ENCODE peak calls at places on chromosomes 12 and 14, in four cellular contexts. Y, S, B and W are unnamed samples.
A peak's percentile ranks its signal among the peaks of the same experiment; 100 is the strongest.

GRCh38 chr14:30620178-30620577 is 1.9 kb upstream of the SCFD1 start:
- ATAC-seq in Y (no peak), B (no peak), S (no peak), W (no peak)

GRCh38 chr12:66241061-66242043 is 52.3 kb downstream of the IRAK3 start:
- ATAC-seq in Y (no peak), S (peak; percentile 77), B (no peak), W (peak; percentile 53)

GRCh38 chr14:57066887-57067513 is 201.7 kb downstream of the EXOC5 start:
- ATAC-seq in B (peak; percentile 95), S (peak; percentile 32), Y (peak; percentile 95), W (no peak)

GRCh38 chr12:18108611-18109010 is 18.6 kb upstream of the RERGL start:
- ATAC-seq in S (no peak), Y (peak; percentile 74), B (no peak), W (no peak)

GRCh38 chr14:90319173-90319572 is 12.6 kb downstream of the NRDE2 start:
- ATAC-seq in S (no peak), Y (no peak), B (no peak), W (no peak)

GRCh38 chr14:39860837-39861236 is 428.6 kb upstream of the FBXO33 start:
- ATAC-seq in B (no peak), S (no peak), Y (peak; percentile 62), W (no peak)

GRCh38 chr12:116538076-116538591 is 21.0 kb upstream of the MAP1LC3B2 start:
- ATAC-seq in S (no peak), B (no peak), Y (no peak), W (no peak)

GRCh38 chr12:127293507-127294310 is 973.3 kb upstream of the TMEM132C start:
- ATAC-seq in S (peak; percentile 92), B (peak; percentile 97), Y (peak; percentile 93), W (peak; percentile 43)

GRCh38 chr12:91590991-91591987 is 408.7 kb upstream of the DCN start:
- ATAC-seq in Y (no peak), S (no peak), B (peak; percentile 29), W (no peak)

GRCh38 chr12:130439250-130439649 is 101.6 kb downstream of the PIWIL1 start:
- ATAC-seq in Y (no peak), B (no peak), S (no peak), W (no peak)

GRCh38 chr14:64123241-64123956 is 170.8 kb downstream of the ESR2 start:
- ATAC-seq in Y (no peak), S (no peak), B (peak; percentile 27), W (no peak)

GRCh38 chr14:71554959-71555612 is 377.1 kb upstream of the RGS6 start:
- ATAC-seq in S (no peak), B (no peak), Y (no peak), W (no peak)

GRCh38 chr12:130765186-130765659 is 49.1 kb upstream of the RIMBP2 start:
- ATAC-seq in Y (no peak), B (no peak), S (no peak), W (no peak)

GRCh38 chr14:70882771-70883492 is 24.3 kb upstream of the PCNX1 start:
- ATAC-seq in Y (no peak), B (no peak), S (peak; percentile 67), W (peak; percentile 39)

GRCh38 chr12:18905134-18905533 is 167.2 kb downstream of the CAPZA3 start:
- ATAC-seq in S (no peak), Y (no peak), B (no peak), W (no peak)

GRCh38 chr12:124721501-124722154 is 142.0 kb downstream of the SCARB1 start:
- ATAC-seq in B (no peak), S (no peak), Y (no peak), W (no peak)

GRCh38 chr12:49367381-49368239 is at the start of gene SPATS2:
- ATAC-seq in Y (no peak), S (peak; percentile 15), B (peak; percentile 9), W (no peak)

GRCh38 chr12:51777973-51778372 is 70.5 kb downstream of the FIGNL2 start:
- ATAC-seq in B (no peak), Y (peak; percentile 67), S (no peak), W (no peak)

GRCh38 chr14:51547260-51547659 is 104.5 kb upstream of the FRMD6 start:
- ATAC-seq in S (peak; percentile 94), B (no peak), Y (no peak), W (peak; percentile 96)

GRCh38 chr14:20986811-20987210 is 3.0 kb upstream of the METTL17 start:
- ATAC-seq in B (no peak), S (peak; percentile 76), Y (no peak), W (peak; percentile 69)

GRCh38 chr12:6790496-6791150 is 1.3 kb downstream of the CD4 start:
- ATAC-seq in S (peak; percentile 18), Y (no peak), B (no peak), W (no peak)

GRCh38 chr12:68888243-68888642 is 44.7 kb downstream of the CPM start:
- ATAC-seq in Y (no peak), S (no peak), B (no peak), W (no peak)

GRCh38 chr12:67807808-67808207 is 159.3 kb downstream of the DYRK2 start:
- ATAC-seq in B (no peak), Y (no peak), S (peak; percentile 77), W (peak; percentile 59)

GRCh38 chr12:42299392-42300308 is 26.2 kb downstream of the ZCRB1 start:
- ATAC-seq in S (no peak), Y (no peak), B (peak; percentile 34), W (no peak)

GRCh38 chr12:71503579-71504470 is 64.2 kb downstream of the LGR5 start:
- ATAC-seq in B (no peak), S (no peak), Y (no peak), W (no peak)

GRCh38 chr14:64501326-64502171 is 2.1 kb downstream of the ZBTB25 start:
- ATAC-seq in B (no peak), Y (no peak), S (peak; percentile 17), W (peak; percentile 37)

GRCh38 chr12:19224746-19225145 is 95.2 kb downstream of the PLEKHA5 start:
- ATAC-seq in S (no peak), Y (no peak), B (no peak), W (no peak)

GRCh38 chr12:103716517-103717196 is 124.4 kb downstream of the NT5DC3 start:
- ATAC-seq in S (no peak), Y (no peak), B (no peak), W (no peak)

GRCh38 chr12:39935275-39935674 is 170.6 kb downstream of the SLC2A13 start:
- ATAC-seq in Y (no peak), S (no peak), B (no peak), W (no peak)

GRCh38 chr12:87280893-87281292 is 748.3 kb downstream of the C12orf50 start:
- ATAC-seq in B (no peak), S (no peak), Y (no peak), W (no peak)

GRCh38 chr12:65602579-65603295 is 221.5 kb upstream of the HMGA2 start:
- ATAC-seq in S (peak; percentile 95), B (peak; percentile 99), Y (peak; percentile 99), W (peak; percentile 92)

GRCh38 chr12:6154730-6155459 is 30.4 kb upstream of the VWF start:
- ATAC-seq in S (no peak), B (no peak), Y (no peak), W (peak; percentile 86)

GRCh38 chr14:36666416-36667206 is 5.0 kb downstream of the PAX9 start:
- ATAC-seq in S (no peak), Y (peak; percentile 6), B (no peak), W (no peak)

GRCh38 chr14:98931911-98932310 is 340.1 kb downstream of the BCL11B start:
- ATAC-seq in Y (no peak), S (no peak), B (no peak), W (no peak)

DNA sequence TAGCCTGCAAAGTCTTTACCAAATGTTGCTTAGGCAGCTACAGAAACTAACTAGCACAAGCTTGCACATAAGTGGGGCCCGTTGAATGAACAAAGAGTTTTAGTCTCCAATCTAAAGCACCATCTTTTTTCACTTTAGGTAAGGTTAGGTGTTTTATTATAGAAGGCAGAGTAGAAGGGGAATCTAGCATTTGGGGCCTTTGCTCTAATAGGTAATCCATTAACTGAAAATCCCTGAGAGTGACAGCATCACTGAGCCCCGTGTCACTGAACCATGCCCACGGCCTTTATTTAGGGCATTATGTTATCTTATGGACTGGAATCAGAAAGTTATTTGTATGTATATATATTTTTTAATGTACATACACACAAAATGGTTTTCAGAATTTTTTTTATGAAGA is 25.1 kb downstream of the CPNE8 start:
- ATAC-seq in B (no peak), S (no peak), Y (peak; percentile 54), W (no peak)
- TF ChIP-seq EP300 in B (no peak), S (no peak), Y (no peak), W (no peak)

GRCh38 chr12:113235976-113236375 is 14.7 kb downstream of the TPCN1 start:
- ATAC-seq in B (no peak), S (no peak), Y (no peak), W (no peak)
- H3K4me1 ChIP-seq in B (peaks cover 55% of the 10 kb centered on the region), S (peaks cover 56% of the 10 kb centered on the region), Y (peaks cover 52% of the 10 kb centered on the region), W (no peaks in the 10 kb centered on the region)

DNA sequence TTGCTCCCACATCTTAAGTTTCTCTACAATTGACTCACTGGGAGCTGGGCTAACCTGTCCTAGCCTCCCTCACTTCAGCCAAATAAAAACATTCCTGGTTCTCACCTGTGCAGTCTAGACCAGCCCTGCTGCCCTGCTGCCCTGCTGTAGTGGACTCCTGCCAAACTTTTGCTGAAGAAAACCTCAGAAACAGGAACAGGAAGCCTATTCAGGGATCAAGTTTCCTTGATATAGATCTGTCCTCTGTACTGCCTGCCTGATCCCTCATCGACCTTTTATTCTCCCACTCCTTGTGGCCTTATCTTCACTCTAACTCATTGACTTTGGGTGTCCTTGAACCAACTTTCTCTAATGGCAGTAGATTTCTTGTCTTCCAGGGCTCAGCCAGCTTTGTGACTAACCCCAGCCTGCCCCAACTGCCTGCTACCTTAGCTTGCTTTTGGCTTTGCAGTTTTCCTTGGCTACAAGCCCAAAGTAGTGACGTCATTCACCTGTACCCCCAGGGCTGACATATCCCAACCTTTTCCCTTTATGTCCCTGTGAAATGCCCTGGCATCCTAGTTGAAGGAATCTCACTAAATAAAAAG is 234.8 kb downstream of the DUSP6 start:
- ATAC-seq in S (peak; percentile 47), Y (no peak), B (no peak), W (no peak)
- TF ChIP-seq EP300 in S (no peak), Y (no peak), B (peak; percentile 48), W (no peak)

GRCh38 chr12:26748741-26749431 is 84.1 kb downstream of the ITPR2 start:
- ATAC-seq in S (no peak), Y (no peak), B (no peak), W (no peak)
- H3K4me1 ChIP-seq in S (no peaks in the 10 kb centered on the region), Y (peaks cover 100% of the 10 kb centered on the region), B (no peaks in the 10 kb centered on the region), W (no peaks in the 10 kb centered on the region)